ENCODE peak calls at places on chromosomes 12 and 14, in six cellular contexts. Q is H54; H is neural progenitor cell; M is stimulated activated CD4-positive, alpha-beta T cell treated with anti-CD3 and anti-CD28 coated beads, Interleukin-1b, Interleukin-23, amount 100 ng/mL, for 24 hours; R is left cardiac atrium; A is D341Med. F is an unnamed sample.

GRCh38 chr12:130818381-130819247 is 20.4 kb downstream of the STX2 start:
- DNase-seq in Q (no peak), A (peak), R (peak), M (peak), H (peak), F (no peak)

GRCh38 chr12:58969227-58969626 is 48.9 kb upstream of the LRIG3 start:
- DNase-seq in A (no peak), H (no peak), Q (no peak), M (no peak), R (no peak), F (no peak)

GRCh38 chr14:87332001-87332400 is 661.0 kb downstream of the GALC start:
- DNase-seq in H (no peak), A (no peak), M (no peak), R (no peak), Q (no peak), F (no peak)

GRCh38 chr12:76312314-76312713 is 35.9 kb downstream of the BBS10 start:
- DNase-seq in Q (no peak), M (no peak), H (no peak), A (no peak), R (no peak), F (no peak)

GRCh38 chr14:44803239-44803905 is 158.4 kb downstream of the KLHL28 start:
- DNase-seq in Q (peak), A (peak), R (no peak), M (no peak), H (peak), F (peak)

GRCh38 chr12:48060474-48060873 is 45.4 kb downstream of the SENP1 start:
- DNase-seq in A (no peak), H (no peak), M (no peak), Q (no peak), R (no peak), F (no peak)

GRCh38 chr14:97626088-97626487 is 828.9 kb downstream of the VRK1 start:
- DNase-seq in A (no peak), R (no peak), M (no peak), H (no peak), Q (no peak), F (no peak)

GRCh38 chr14:73783107-73783727 is 68.4 kb upstream of the PTGR2 start:
- DNase-seq in Q (no peak), A (no peak), H (peak), M (no peak), R (no peak), F (no peak)

GRCh38 chr12:107657621-107658020 is 28.0 kb upstream of the PWP1 start:
- DNase-seq in H (no peak), M (no peak), A (no peak), R (no peak), Q (no peak), F (no peak)

GRCh38 chr12:24364921-24365320 is 415.5 kb upstream of the SOX5 start:
- DNase-seq in A (no peak), M (no peak), Q (no peak), H (no peak), R (no peak), F (no peak)

GRCh38 chr12:92927055-92927435 is 2.0 kb downstream of the EEA1 start:
- DNase-seq in H (peak), R (no peak), M (peak), Q (no peak), A (peak), F (no peak)

GRCh38 chr12:65756956-65757511 is 67.2 kb upstream of the HMGA2 start:
- DNase-seq in R (no peak), M (no peak), H (no peak), A (no peak), Q (no peak), F (no peak)

GRCh38 chr14:79749051-79749450 is 462.3 kb downstream of the DIO2 start:
- DNase-seq in M (no peak), Q (no peak), H (no peak), R (no peak), A (no peak), F (no peak)

GRCh38 chr14:101828038-101828437 is 66.5 kb downstream of the PPP2R5C start:
- DNase-seq in R (no peak), M (no peak), A (no peak), H (no peak), Q (no peak), F (no peak)

GRCh38 chr12:32032205-32032810 is 73.1 kb downstream of the RESF1 start:
- DNase-seq in A (no peak), R (no peak), M (no peak), H (no peak), Q (no peak), F (no peak)

GRCh38 chr14:100211893-100212292 is 27.1 kb upstream of the YY1 start:
- DNase-seq in Q (no peak), M (no peak), H (no peak), R (no peak), A (no peak), F (no peak)

GRCh38 chr12:97005612-97006011 is 98.6 kb downstream of the NEDD1 start:
- DNase-seq in Q (no peak), M (no peak), A (no peak), H (peak), R (no peak), F (no peak)

GRCh38 chr12:130054803-130055202 is 107.5 kb upstream of the FZD10 start:
- DNase-seq in A (no peak), M (no peak), R (no peak), H (no peak), Q (no peak), F (no peak)

GRCh38 chr14:104582005-104582404 is 2.4 kb downstream of the C14orf180 start:
- DNase-seq in A (no peak), Q (no peak), M (no peak), R (peak), H (no peak), F (no peak)

GRCh38 chr12:12983420-12984035 is 16.5 kb downstream of the HEBP1 start:
- DNase-seq in Q (peak), M (no peak), R (no peak), H (no peak), A (peak), F (peak)

GRCh38 chr12:117968084-117968789 is 553 bp downstream of the KSR2 start:
- DNase-seq in Q (no peak), H (peak), A (no peak), M (no peak), R (no peak), F (no peak)

GRCh38 chr12:12714276-12715001 is 2.7 kb upstream of the CDKN1B start:
- DNase-seq in Q (no peak), R (no peak), H (peak), A (no peak), M (no peak), F (no peak)

GRCh38 chr12:89649820-89650219 is 58.8 kb downstream of the ATP2B1 start:
- DNase-seq in Q (no peak), H (no peak), R (no peak), M (no peak), A (no peak), F (no peak)

GRCh38 chr14:66099931-66100330 is 386.2 kb upstream of the CCDC196 start:
- DNase-seq in A (no peak), H (no peak), M (no peak), R (no peak), Q (no peak), F (no peak)

GRCh38 chr14:104938960-104939359 is 14.3 kb downstream of the PLD4 start:
- DNase-seq in R (peak), A (no peak), M (no peak), H (no peak), Q (no peak), F (no peak)

GRCh38 chr14:72714094-72714493 is 179.8 kb downstream of the DPF3 start:
- DNase-seq in M (no peak), H (no peak), A (no peak), Q (no peak), R (no peak), F (no peak)

GRCh38 chr12:77229640-77230442 is 164.5 kb upstream of the E2F7 start:
- DNase-seq in Q (no peak), R (no peak), H (no peak), M (no peak), A (no peak), F (no peak)

GRCh38 chr12:96308881-96309280 is 91.4 kb downstream of the CDK17 start:
- DNase-seq in M (no peak), H (no peak), Q (no peak), A (no peak), R (no peak), F (no peak)

GRCh38 chr12:13386269-13387039 is 189.9 kb downstream of the EMP1 start:
- DNase-seq in A (no peak), Q (no peak), M (no peak), R (no peak), H (no peak), F (no peak)

GRCh38 chr14:23428686-23429495 is 6.6 kb downstream of the MYH7 start:
- DNase-seq in R (no peak), H (no peak), A (no peak), M (no peak), Q (no peak), F (no peak)

GRCh38 chr12:11106288-11106687 is 14.2 kb upstream of the TAS2R43 start:
- DNase-seq in M (no peak), H (no peak), R (no peak), Q (no peak), A (no peak), F (no peak)

GRCh38 chr14:22489957-22490950 is 98.8 kb downstream of the DAD1 start:
- DNase-seq in A (no peak), H (no peak), Q (no peak), R (no peak), M (no peak), F (no peak)

GRCh38 chr12:45763381-45763780 is 33.9 kb downstream of the ARID2 start:
- DNase-seq in R (no peak), M (no peak), A (no peak), H (no peak), Q (no peak), F (no peak)